ENCODE peak calls at places on chromosomes 12 and 14, in nine cellular contexts. Z is IMR-90, X is A673, L is hepatocyte, E is transverse colon, M is upper lobe of right lung, Q is GM23248, G is tibial nerve, S is adipocyte. I is an unnamed sample. For H3K27me3 and H3K4me1, the result is how much of the 10 kb centered on the place peaks cover.

GRCh38 chr12:2783936-2784600 is 10.7 kb upstream of the FKBP4 start:
- DNase-seq in Q (peak), S (peak), M (peak), E (peak), G (peak), X (peak), Z (peak), L (peak), I (peak)

GRCh38 chr12:52872644-52873384 is 24.0 kb upstream of the KRT78 start:
- DNase-seq in S (no peak), Z (no peak), L (peak), X (no peak), G (no peak), E (peak), M (no peak), Q (no peak), I (no peak)

GRCh38 chr14:67562025-67562775 is 29.1 kb downstream of the PLEKHH1 start:
- DNase-seq in G (no peak), X (no peak), E (no peak), M (no peak), Q (no peak), Z (no peak), S (no peak), L (no peak), I (no peak)

GRCh38 chr14:94887591-94887990 is 117.7 kb upstream of the GSC start:
- DNase-seq in G (no peak), E (no peak), L (no peak), S (no peak), X (no peak), Z (no peak), M (no peak), Q (no peak), I (no peak)

GRCh38 chr12:104733717-104734175 is 224.3 kb downstream of the SLC41A2 start:
- DNase-seq in L (no peak), Q (no peak), E (no peak), Z (no peak), S (no peak), M (peak), X (peak), G (no peak), I (peak)

GRCh38 chr14:63874223-63874622 is 21.4 kb downstream of the SYNE2 start:
- DNase-seq in G (no peak), X (no peak), E (no peak), M (no peak), Z (no peak), Q (no peak), S (no peak), L (no peak), I (no peak)

GRCh38 chr12:104549820-104550480 is 93.2 kb downstream of the CHST11 start:
- DNase-seq in E (no peak), X (no peak), M (no peak), Q (no peak), S (peak), L (no peak), G (no peak), Z (peak), I (no peak)

GRCh38 chr12:38906482-38907170 is 1.2 kb upstream of the CPNE8 start:
- DNase-seq in S (peak), E (peak), Q (peak), Z (no peak), X (peak), M (peak), G (peak), L (peak), I (peak)

GRCh38 chr12:57726151-57726883 is 12.2 kb downstream of the AGAP2 start:
- DNase-seq in G (no peak), Z (peak), L (peak), E (peak), X (peak), Q (peak), S (peak), M (peak), I (no peak)

GRCh38 chr14:20608383-20609095 is 17.4 kb upstream of the RNASE12 start:
- DNase-seq in G (no peak), L (no peak), S (no peak), E (no peak), Q (no peak), X (no peak), M (no peak), Z (no peak), I (no peak)

GRCh38 chr14:96260341-96260821 is 4.4 kb downstream of the BDKRB1 start:
- DNase-seq in Z (peak), E (no peak), G (no peak), L (no peak), X (no peak), S (peak), Q (peak), M (no peak), I (no peak)

GRCh38 chr12:76720068-76720467 is 43.8 kb upstream of the ZDHHC17 start:
- DNase-seq in Z (peak), L (no peak), M (no peak), Q (peak), S (peak), X (no peak), E (no peak), G (no peak), I (no peak)

GRCh38 chr14:98304574-98304973 is 967.4 kb downstream of the BCL11B start:
- DNase-seq in Z (no peak), Q (no peak), S (no peak), E (no peak), M (no peak), G (no peak), L (no peak), X (no peak), I (no peak)

GRCh38 chr14:30389134-30389900 is 169.6 kb upstream of the G2E3 start:
- DNase-seq in E (no peak), M (no peak), X (peak), Q (peak), G (no peak), Z (no peak), L (peak), S (peak), I (no peak)

GRCh38 chr14:84646791-84647500 is 883.0 kb upstream of the FLRT2 start:
- DNase-seq in S (peak), Z (peak), G (no peak), Q (no peak), X (no peak), L (no peak), E (no peak), M (no peak), I (no peak)

GRCh38 chr12:88334271-88334670 is 192.2 kb downstream of the TMTC3 start:
- DNase-seq in Q (peak), L (peak), S (peak), G (peak), M (no peak), X (no peak), Z (peak), E (no peak), I (no peak)
- H3K27me3 ChIP-seq in Q (under half), L (under half), S (under half), G (under half), M (under half), X (under half), Z (under half), E (under half), I (under half)

DNA sequence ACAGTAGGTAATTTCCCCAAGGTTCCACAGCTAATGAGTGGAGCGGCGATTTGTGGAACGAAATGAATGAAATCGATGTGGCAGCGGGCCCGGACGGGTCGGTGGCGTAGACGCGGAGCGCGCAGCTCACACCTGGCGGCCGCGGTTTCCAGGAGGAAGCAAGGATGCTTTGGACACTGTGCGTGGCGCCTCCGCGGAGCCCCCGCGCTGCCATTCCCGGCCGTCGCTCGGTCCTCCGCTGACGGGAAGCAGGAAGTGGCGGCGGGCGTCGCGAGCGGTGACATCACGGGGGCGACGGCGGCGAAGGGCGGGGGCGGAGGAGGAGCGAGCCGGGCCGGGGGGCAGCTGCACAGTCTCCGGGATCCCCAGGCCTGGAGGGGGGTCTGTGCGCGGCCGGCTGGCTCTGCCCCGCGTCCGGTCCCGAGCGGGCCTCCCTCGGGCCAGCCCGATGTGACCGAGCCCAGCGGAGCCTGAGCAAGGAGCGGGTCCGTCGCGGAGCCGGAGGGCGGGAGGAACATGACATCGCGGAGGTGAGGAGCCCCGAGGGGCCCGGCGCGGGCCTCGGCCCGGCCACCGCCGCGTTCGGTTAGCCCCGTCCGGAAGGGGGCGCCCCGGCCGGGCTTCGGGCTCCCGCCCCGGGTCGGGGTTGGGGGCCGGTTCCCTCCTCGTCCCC is at the start of gene PTPN11:
- DNase-seq in Z (peak), E (peak), S (peak), L (peak), G (peak), Q (peak), M (peak), X (peak), I (peak)
- H3K4me1 ChIP-seq in Z (under half), E (under half), S (under half), L (under half), G (under half), Q (under half), M (under half), X (under half), I (under half)

DNA sequence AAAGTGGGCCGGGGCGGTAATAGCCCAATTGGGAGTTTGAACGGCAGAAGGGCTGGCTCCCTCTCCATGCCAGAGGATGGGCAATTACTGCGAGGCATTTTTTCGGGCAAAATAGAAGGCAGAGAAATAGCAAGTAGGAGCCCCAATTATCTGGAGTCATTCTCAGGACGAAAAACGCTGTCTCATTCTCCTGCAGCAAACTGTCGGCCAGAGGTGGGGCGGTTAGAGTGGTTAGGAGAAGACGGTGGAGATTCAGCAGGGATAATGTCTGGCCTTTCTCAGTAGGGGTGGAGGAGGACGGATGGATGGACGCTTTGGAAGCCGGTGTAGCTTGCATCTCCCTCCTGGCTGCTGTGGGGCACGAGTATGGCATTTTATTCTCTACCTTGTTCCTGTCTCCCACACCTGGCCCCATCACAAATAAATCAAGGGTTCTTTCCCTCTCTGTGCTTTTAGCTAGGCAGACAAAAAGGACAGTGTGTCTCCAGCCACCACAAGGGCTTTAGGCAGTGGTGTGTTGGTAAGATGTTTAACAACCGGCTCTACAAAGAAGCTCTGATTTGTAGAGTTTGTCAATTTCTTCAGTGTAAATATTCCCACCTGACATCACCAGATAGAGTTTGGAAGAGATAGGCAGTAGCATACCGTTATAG is 140.5 kb upstream of the LHX5 start:
- DNase-seq in Q (no peak), S (no peak), E (no peak), X (no peak), L (no peak), M (no peak), G (no peak), Z (no peak), I (no peak)
- H3K27me3 ChIP-seq in Q (under half), S (under half), E (half or more), X (half or more), L (half or more), M (half or more), G (under half), Z (under half), I (under half)

GRCh38 chr14:61387076-61387475 is 65.7 kb downstream of the PRKCH start:
- DNase-seq in M (no peak), S (no peak), X (no peak), Q (no peak), E (no peak), G (no peak), Z (no peak), L (no peak), I (no peak)
- H3K4me1 ChIP-seq in M (half or more), S (under half), X (under half), Q (under half), E (under half), G (under half), Z (under half), L (under half), I (half or more)

DNA sequence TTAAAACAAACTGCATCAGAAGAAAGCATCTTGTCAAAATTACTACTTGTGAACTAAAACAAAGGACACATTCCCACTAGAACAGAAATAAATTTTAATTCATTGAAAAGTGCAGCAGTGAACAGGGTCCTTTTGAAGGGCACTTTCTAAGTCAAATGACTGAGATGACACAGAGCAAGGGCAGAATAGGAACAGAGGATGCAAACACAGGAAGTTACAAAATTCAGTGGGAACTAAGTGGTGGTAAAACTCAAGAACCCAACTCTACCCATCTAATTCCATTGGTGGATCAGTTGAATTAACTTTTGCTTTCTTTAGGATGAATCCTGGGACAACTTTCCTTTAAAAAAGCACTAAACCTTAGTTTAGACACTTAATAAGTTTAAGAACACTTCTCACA is 45.8 kb downstream of the GNS start:
- DNase-seq in E (no peak), M (no peak), Z (no peak), Q (no peak), L (no peak), X (no peak), G (no peak), S (no peak), I (no peak)
- H3K27me3 ChIP-seq in E (under half), M (under half), Z (under half), Q (under half), L (under half), X (under half), G (under half), S (under half), I (under half)

GRCh38 chr14:81219210-81219820 is 1.4 kb downstream of the GTF2A1 start:
- DNase-seq in G (peak), X (peak), S (peak), L (peak), E (peak), Q (peak), Z (peak), M (peak), I (peak)

GRCh38 chr14:81221579-81222102 is 882 bp upstream of the GTF2A1 start:
- DNase-seq in Q (no peak), M (no peak), L (peak), G (peak), E (no peak), Z (peak), S (no peak), X (peak), I (no peak)

GRCh38 chr14:81220488-81220766 is 332 bp downstream of the GTF2A1 start:
- DNase-seq in Z (no peak), L (no peak), E (no peak), X (peak), G (no peak), M (no peak), S (no peak), Q (no peak), I (no peak)

GRCh38 chr14:81220767-81221578 is at the start of gene GTF2A1:
- DNase-seq in Q (peak), L (peak), X (peak), E (peak), Z (peak), M (peak), S (peak), G (peak), I (peak)

GRCh38 chr14:81219821-81220487 is 805 bp downstream of the GTF2A1 start:
- DNase-seq in G (no peak), X (peak), E (peak), M (peak), Z (peak), Q (peak), L (peak), S (peak), I (peak)
- H3K4me1 ChIP-seq in G (under half), X (under half), E (under half), M (under half), Z (under half), Q (under half), L (under half), S (under half), I (under half)

GRCh38 chr14:36583242-36584166 is 1.1 kb upstream of the NKX2-8 start:
- DNase-seq in Q (peak), X (no peak), M (no peak), Z (no peak), G (no peak), E (no peak), L (no peak), S (no peak), I (no peak)
- H3K27me3 ChIP-seq in Q (half or more), X (half or more), M (half or more), Z (half or more), G (half or more), E (half or more), L (half or more), S (half or more), I (under half)

DNA sequence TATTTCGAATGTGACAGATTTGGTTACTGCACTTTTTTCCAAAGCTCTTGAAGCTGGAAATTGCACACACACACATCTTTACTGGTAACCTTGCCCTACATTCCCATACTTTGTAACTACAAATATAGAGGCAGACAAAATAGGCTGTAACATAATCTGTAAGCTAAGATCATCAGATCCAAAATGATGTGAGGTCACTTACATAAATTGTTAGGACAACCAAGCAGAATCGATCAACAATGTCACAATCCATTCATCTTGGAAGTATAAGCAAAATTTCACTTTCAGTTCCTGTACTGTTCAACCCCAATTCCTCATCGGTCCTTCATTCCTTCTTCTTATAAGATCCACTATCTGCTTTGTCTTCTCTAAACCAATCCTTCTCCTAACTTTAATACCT is 72.6 kb downstream of the EPS8 start:
- DNase-seq in S (no peak), Q (no peak), Z (no peak), L (no peak), E (no peak), G (no peak), X (no peak), M (no peak), I (no peak)
- H3K4me1 ChIP-seq in S (half or more), Q (half or more), Z (under half), L (under half), E (under half), G (under half), X (under half), M (under half), I (under half)

DNA sequence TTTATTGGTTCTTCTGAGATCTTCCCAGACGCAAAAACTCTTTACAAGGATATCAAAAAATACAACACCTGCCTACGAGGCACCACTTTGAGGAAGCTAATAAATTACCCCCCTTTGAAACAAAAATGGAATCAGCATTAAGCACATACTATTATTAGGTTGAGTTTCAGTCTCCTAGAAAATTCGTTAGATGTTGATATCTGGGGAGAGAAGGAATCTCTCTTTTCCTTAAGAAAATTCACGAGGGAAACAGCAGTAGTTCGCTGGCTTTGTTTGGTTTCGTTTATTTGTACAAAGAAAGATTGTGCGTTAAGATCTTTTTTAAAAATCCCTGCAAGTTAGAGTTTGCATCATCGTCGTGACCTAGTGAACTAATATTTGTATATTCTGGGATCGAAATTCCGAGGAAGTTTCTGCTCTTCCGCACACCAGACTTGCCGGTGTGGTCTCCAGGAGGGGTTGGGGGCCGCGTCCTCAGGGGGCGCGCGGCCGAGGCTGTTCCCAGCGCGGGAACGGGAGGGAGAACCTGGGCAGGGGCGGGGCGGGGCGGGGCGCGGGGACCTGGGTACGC is 12.1 kb downstream of the NKX2-1 start:
- DNase-seq in X (no peak), E (no peak), S (no peak), Z (no peak), Q (no peak), G (no peak), M (no peak), L (no peak), I (no peak)
- H3K27me3 ChIP-seq in X (half or more), E (half or more), S (half or more), Z (half or more), Q (half or more), G (half or more), M (half or more), L (half or more), I (half or more)

GRCh38 chr12:94266390-94266789 is 118.0 kb downstream of the PLXNC1 start:
- DNase-seq in Z (no peak), E (no peak), M (no peak), S (peak), L (no peak), X (no peak), Q (peak), G (no peak), I (no peak)

GRCh38 chr12:94263905-94264655 is 115.7 kb downstream of the PLXNC1 start:
- DNase-seq in G (no peak), M (peak), Q (peak), Z (no peak), E (no peak), S (no peak), X (peak), L (no peak), I (no peak)

GRCh38 chr12:94265966-94266365 is 117.6 kb downstream of the PLXNC1 start:
- DNase-seq in X (no peak), Q (peak), Z (no peak), G (no peak), M (no peak), E (no peak), L (no peak), S (peak), I (no peak)

GRCh38 chr12:94266796-94267529 is 118.6 kb downstream of the PLXNC1 start:
- DNase-seq in S (peak), M (no peak), Q (peak), L (no peak), X (peak), Z (peak), G (peak), E (no peak), I (no peak)

DNA sequence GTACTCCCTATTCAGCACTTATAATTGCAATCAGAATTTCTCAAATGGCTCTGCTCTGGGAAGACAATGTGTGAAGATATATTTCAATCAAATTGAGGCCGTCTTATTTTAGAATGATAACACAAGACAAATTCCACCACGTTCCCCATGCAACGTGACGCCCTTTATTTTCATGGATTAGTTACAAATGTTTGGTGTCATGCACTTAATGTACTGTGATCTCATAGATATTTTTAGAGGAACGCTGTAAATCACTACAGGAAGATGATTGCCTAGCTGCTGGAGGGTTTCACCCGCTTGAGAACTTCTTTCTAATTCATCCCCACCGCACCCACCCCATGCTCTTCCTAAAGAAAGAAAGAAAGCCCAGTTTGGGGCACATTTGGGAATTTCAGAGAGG is 117.1 kb downstream of the PLXNC1 start:
- DNase-seq in E (no peak), Q (peak), Z (no peak), M (no peak), L (no peak), X (no peak), G (no peak), S (no peak), I (no peak)
- H3K4me1 ChIP-seq in E (under half), Q (half or more), Z (under half), M (half or more), L (under half), X (half or more), G (under half), S (under half), I (under half)